ENCODE peak calls at places on chromosomes 4 and X, in ten cellular contexts. K is uterus, O is right lobe of liver, G is A549, T is suprapubic skin, V is HCT116, Z is IMR-90, R is endothelial cell of umbilical vein, I is heart left ventricle, W is spleen. A is an unnamed sample.

GRCh38 chr4:101264993-101265815 is 82.1 kb downstream of the PPP3CA start:
- DNase-seq in K (no peak), O (no peak), G (peak; percentile 53), T (no peak), V (no peak), Z (no peak), R (no peak), I (no peak), W (no peak), A (no peak)

GRCh38 chr4:121380448-121381147 is at the start of gene QRFPR:
- DNase-seq in K (no peak), O (no peak), G (peak; percentile 10), T (no peak), V (no peak), Z (no peak), R (no peak), I (peak; percentile 64), W (peak; percentile 73), A (no peak)

GRCh38 chr4:13670456-13671150 is 43.1 kb upstream of the BOD1L1 start:
- DNase-seq in K (no peak), O (no peak), G (no peak), T (no peak), V (no peak), Z (no peak), R (no peak), I (peak; percentile 28), W (no peak), A (no peak)

GRCh38 chr4:177401658-177402273 is 40.5 kb downstream of the AGA start:
- DNase-seq in K (no peak), O (no peak), G (no peak), T (no peak), V (no peak), Z (no peak), R (no peak), I (no peak), W (no peak), A (no peak)

GRCh38 chr4:77127837-77128621 is 29.0 kb upstream of the CCNG2 start:
- DNase-seq in K (no peak), O (no peak), G (no peak), T (no peak), V (no peak), Z (no peak), R (no peak), I (no peak), W (no peak), A (no peak)

GRCh38 chrX:9676311-9676710 is 89.3 kb downstream of the GPR143 start:
- DNase-seq in K (no peak), O (no peak), G (no peak), T (no peak), V (no peak), Z (no peak), R (no peak), I (no peak), W (no peak), A (no peak)

GRCh38 chr4:180550106-180550505 is 1693.1 kb upstream of the TENM3 start:
- DNase-seq in K (no peak), O (no peak), G (no peak), T (no peak), V (peak; percentile 2), Z (no peak), R (no peak), I (no peak), W (no peak), A (no peak)

GRCh38 chr4:7043521-7044414 is 596 bp downstream of the TADA2B start:
- DNase-seq in K (no peak), O (peak; percentile 76), G (peak; percentile 22), T (no peak), V (no peak), Z (peak; percentile 38), R (peak; percentile 70), I (peak; percentile 59), W (peak; percentile 94), A (no peak)

GRCh38 chrX:19725545-19726102 is 161.8 kb downstream of the SH3KBP1 start:
- DNase-seq in K (no peak), O (no peak), G (peak; percentile 19), T (no peak), V (no peak), Z (peak; percentile 12), R (no peak), I (no peak), W (no peak), A (no peak)

GRCh38 chr4:90069151-90069550 is 58.0 kb upstream of the CCSER1 start:
- DNase-seq in K (no peak), O (no peak), G (no peak), T (no peak), V (peak; percentile 47), Z (peak; percentile 21), R (peak; percentile 6), I (no peak), W (no peak), A (no peak)

GRCh38 chrX:15714529-15714928 is 23.5 kb upstream of the CA5B start:
- DNase-seq in K (no peak), O (no peak), G (no peak), T (no peak), V (no peak), Z (no peak), R (peak; percentile 57), I (peak; percentile 66), W (no peak), A (no peak)

GRCh38 chr4:40190880-40191815 is 5.7 kb upstream of the RHOH start:
- DNase-seq in K (no peak), O (no peak), G (peak; percentile 84), T (no peak), V (no peak), Z (no peak), R (no peak), I (no peak), W (no peak), A (no peak)

GRCh38 chr4:15470149-15470520 is 453 bp downstream of the CC2D2A start:
- DNase-seq in K (no peak), O (no peak), G (no peak), T (no peak), V (no peak), Z (peak; percentile 15), R (no peak), I (no peak), W (no peak), A (no peak)

DNA sequence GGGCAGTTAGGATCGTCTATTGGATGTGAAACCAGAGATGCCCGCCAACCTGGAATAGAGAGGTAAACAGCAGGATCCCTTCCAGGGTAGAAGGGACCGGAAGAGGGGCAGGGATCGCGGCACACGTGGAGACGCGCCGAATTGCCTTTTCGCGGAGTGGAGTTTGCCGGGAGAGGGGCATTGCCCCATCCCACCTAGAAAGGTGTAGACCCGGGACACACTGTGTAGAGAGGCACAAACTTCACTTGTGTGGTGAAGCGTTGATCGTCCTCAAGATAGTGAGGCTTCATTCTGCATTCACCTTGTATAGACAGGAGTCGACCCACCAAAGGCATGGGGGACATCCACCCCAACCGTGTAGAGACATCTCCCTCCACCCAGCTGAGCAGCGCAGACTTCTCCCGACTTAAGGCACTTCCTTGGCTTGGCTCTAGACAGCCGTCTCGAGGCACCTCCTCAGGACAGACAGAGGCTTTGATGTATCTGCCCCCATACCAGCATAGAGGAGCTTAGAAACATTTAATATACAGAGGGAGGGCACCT is 410 bp downstream of the GNL3L start:
- DNase-seq in K (no peak), O (no peak), G (no peak), T (no peak), V (no peak), Z (no peak), R (no peak), I (no peak), W (no peak), A (no peak)
- TF ChIP-seq POLR2A in K (no peak), O (no peak), G (no peak), T (no peak), V (no peak), Z (no peak), R (no peak), I (no peak), W (no peak), A (no peak)

GRCh38 chrX:65689377-65689776 is 21.9 kb downstream of the MSN start:
- DNase-seq in K (no peak), O (no peak), G (no peak), T (no peak), V (no peak), Z (no peak), R (no peak), I (no peak), W (no peak), A (no peak)

GRCh38 chrX:65688403-65688881 is 21.0 kb downstream of the MSN start:
- DNase-seq in K (no peak), O (no peak), G (no peak), T (no peak), V (no peak), Z (peak; percentile 73), R (no peak), I (no peak), W (no peak), A (no peak)

GRCh38 chrX:65685112-65685511 is 17.7 kb downstream of the MSN start:
- DNase-seq in K (no peak), O (no peak), G (no peak), T (no peak), V (no peak), Z (no peak), R (no peak), I (no peak), W (no peak), A (no peak)

GRCh38 chrX:65686246-65686645 is 18.8 kb downstream of the MSN start:
- DNase-seq in K (no peak), O (no peak), G (no peak), T (no peak), V (no peak), Z (no peak), R (peak; percentile 41), I (no peak), W (no peak), A (no peak)

DNA sequence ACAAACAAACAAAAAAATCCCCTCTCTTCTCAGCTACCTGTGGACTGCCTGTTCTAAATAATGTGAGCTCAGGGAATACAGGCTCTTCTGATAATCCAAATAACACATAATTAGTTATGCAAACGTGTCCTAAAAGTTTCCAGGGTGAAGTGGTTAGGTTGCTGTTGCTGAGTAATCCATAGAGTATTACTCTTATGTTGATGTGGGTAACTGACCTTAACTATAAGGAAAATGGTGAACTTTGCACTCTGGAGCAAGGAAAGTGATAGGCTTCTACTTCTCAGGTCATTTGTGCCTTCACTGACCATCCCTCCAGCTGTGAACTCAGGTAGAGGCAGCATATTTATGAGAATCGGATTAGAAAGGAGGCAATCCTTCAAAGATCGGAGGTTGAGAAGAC is 19.9 kb downstream of the MSN start:
- DNase-seq in K (no peak), O (no peak), G (no peak), T (no peak), V (no peak), Z (no peak), R (no peak), I (no peak), W (no peak), A (no peak)
- H3K4me1 ChIP-seq in K (peaks cover 3% of the 10 kb centered on the region), O (peaks cover 23% of the 10 kb centered on the region), G (peaks cover 63% of the 10 kb centered on the region), T (peaks cover 49% of the 10 kb centered on the region), V (no peaks in the 10 kb centered on the region), Z (peaks cover 17% of the 10 kb centered on the region), R (peaks cover 68% of the 10 kb centered on the region), I (peaks cover 90% of the 10 kb centered on the region), W (peaks cover 59% of the 10 kb centered on the region), A (peaks cover 51% of the 10 kb centered on the region)

GRCh38 chrX:34619920-34620319 is 37.2 kb downstream of the TMEM47 start:
- DNase-seq in K (no peak), O (no peak), G (no peak), T (no peak), V (no peak), Z (no peak), R (peak; percentile 53), I (no peak), W (no peak), A (no peak)
- H3K4me3 ChIP-seq in K (no peak overlapping the region), O (no peak overlapping the region), G (no peak overlapping the region), T (no peak overlapping the region), V (no peak overlapping the region), Z (no peak overlapping the region), R (no peak overlapping the region), I (no peak overlapping the region), W (no peak overlapping the region), A (no peak overlapping the region)

GRCh38 chr4:159366966-159367365 is 264.1 kb downstream of the RAPGEF2 start:
- DNase-seq in K (no peak), O (no peak), G (peak; percentile 6), T (no peak), V (no peak), Z (no peak), R (peak; percentile 23), I (peak; percentile 53), W (no peak), A (no peak)
- TF ChIP-seq POLR2A in K (no peak), O (no peak), G (no peak), T (no peak), V (no peak), Z (no peak), R (no peak), I (no peak), W (no peak), A (no peak)

A was measured in tibial nerve.